ENCODE peak calls at places on chromosomes 5 and 9, in four cellular contexts. L is stomach, C is prostate gland, P is upper lobe of left lung. V is an unnamed sample.
A peak's percentile ranks its signal among the peaks of the same experiment; 100 is the strongest.

GRCh38 chr5:2691530-2691929 is 59.9 kb downstream of the IRX2 start:
- DNase-seq in L (no peak), C (no peak), P (no peak), V (no peak)

GRCh38 chr5:79235222-79235577 is 731 bp upstream of the JMY start:
- DNase-seq in L (no peak), C (no peak), P (no peak), V (no peak)

GRCh38 chr5:38258319-38259061 is at the start of gene EGFLAM:
- DNase-seq in L (no peak), C (no peak), P (peak; percentile 84), V (no peak)

GRCh38 chr5:125597338-125597737 is 825.9 kb upstream of the GRAMD2B start:
- DNase-seq in L (no peak), C (no peak), P (no peak), V (no peak)

GRCh38 chr5:9013147-9013546 is 532.7 kb downstream of the SEMA5A start:
- DNase-seq in L (no peak), C (no peak), P (no peak), V (no peak)

GRCh38 chr9:26949604-26950003 is 2.6 kb upstream of the PLAA start:
- DNase-seq in L (no peak), C (no peak), P (no peak), V (no peak)

GRCh38 chr5:51187953-51188591 is 195.2 kb upstream of the ISL1 start:
- DNase-seq in L (no peak), C (no peak), P (no peak), V (no peak)

GRCh38 chr9:113559834-113560620 is 96.5 kb downstream of the RGS3 start:
- DNase-seq in L (no peak), C (no peak), P (no peak), V (no peak)

GRCh38 chr5:28542968-28543367 is 1504.6 kb upstream of the CDH9 start:
- DNase-seq in L (no peak), C (no peak), P (no peak), V (no peak)

GRCh38 chr9:130432362-130432761 is 12.4 kb upstream of the ASS1 start:
- DNase-seq in L (no peak), C (no peak), P (no peak), V (no peak)

GRCh38 chr5:56314536-56314935 is 81.4 kb upstream of the ANKRD55 start:
- DNase-seq in L (no peak), C (no peak), P (no peak), V (no peak)

GRCh38 chr5:10201223-10201868 is 48.3 kb downstream of the ATPSCKMT start:
- DNase-seq in L (no peak), C (no peak), P (no peak), V (no peak)

GRCh38 chr9:35603506-35603985 is 1.5 kb upstream of the TESK1 start:
- DNase-seq in L (peak; percentile 56), C (peak; percentile 51), P (no peak), V (no peak)

GRCh38 chr9:127131871-127132270 is 9.4 kb upstream of the ANGPTL2 start:
- DNase-seq in L (peak; percentile 4), C (no peak), P (no peak), V (no peak)

GRCh38 chr9:88462191-88462590 is 72.8 kb upstream of the NXNL2 start:
- DNase-seq in L (no peak), C (no peak), P (no peak), V (no peak)

GRCh38 chr5:56259002-56259511 is 25.9 kb upstream of the ANKRD55 start:
- DNase-seq in L (no peak), C (no peak), P (no peak), V (no peak)

GRCh38 chr5:115816226-115817042 is at the start of gene CDO1:
- DNase-seq in L (no peak), C (no peak), P (peak; percentile 88), V (no peak)

GRCh38 chr9:19404278-19405075 is 4.3 kb upstream of the ACER2 start:
- DNase-seq in L (peak; percentile 53), C (peak; percentile 40), P (no peak), V (no peak)

GRCh38 chr5:127928053-127928452 is 155.5 kb upstream of the SLC12A2 start:
- DNase-seq in L (no peak), C (no peak), P (no peak), V (no peak)

GRCh38 chr5:139908749-139909148 is 113.1 kb downstream of the PSD2 start:
- DNase-seq in L (peak; percentile 13), C (peak; percentile 24), P (no peak), V (peak; percentile 87)

GRCh38 chr9:81801190-81801589 is 111.8 kb upstream of the TLE1 start:
- DNase-seq in L (no peak), C (no peak), P (no peak), V (no peak)

GRCh38 chr5:163369986-163370385 is 67.4 kb upstream of the CCNG1 start:
- DNase-seq in L (no peak), C (no peak), P (no peak), V (no peak)

GRCh38 chr5:78613151-78613533 is 35.4 kb downstream of the LHFPL2 start:
- DNase-seq in L (no peak), C (no peak), P (no peak), V (no peak)

GRCh38 chr9:6783753-6784152 is 26.0 kb downstream of the KDM4C start:
- DNase-seq in L (no peak), C (no peak), P (no peak), V (no peak)

GRCh38 chr5:16725575-16725974 is 108.8 kb upstream of the RETREG1 start:
- DNase-seq in L (no peak), C (no peak), P (no peak), V (no peak)

GRCh38 chr9:136544549-136545064 is 1.2 kb downstream of the NOTCH1 start:
- DNase-seq in L (peak; percentile 57), C (peak; percentile 71), P (peak; percentile 92), V (no peak)

GRCh38 chr5:10145922-10146321 is 103.8 kb downstream of the ATPSCKMT start:
- DNase-seq in L (no peak), C (no peak), P (no peak), V (no peak)

GRCh38 chr9:130852801-130853200 is 17.7 kb downstream of the ABL1 start:
- DNase-seq in L (no peak), C (no peak), P (no peak), V (no peak)

GRCh38 chr9:98977246-98977681 is 33.6 kb downstream of the COL15A1 start:
- DNase-seq in L (no peak), C (no peak), P (peak; percentile 65), V (no peak)

GRCh38 chr5:100872409-100873190 is 30.5 kb downstream of the ST8SIA4 start:
- DNase-seq in L (no peak), C (no peak), P (no peak), V (no peak)

GRCh38 chr5:52743970-52744369 is 43.7 kb upstream of the ITGA1 start:
- DNase-seq in L (no peak), C (no peak), P (no peak), V (no peak)

GRCh38 chr5:15627109-15627508 is 127.1 kb downstream of the FBXL7 start:
- DNase-seq in L (no peak), C (no peak), P (no peak), V (no peak)

GRCh38 chr5:169037478-169037877 is 263.5 kb downstream of the SLIT3 start:
- DNase-seq in L (no peak), C (no peak), P (no peak), V (no peak)

GRCh38 chr9:36566813-36567217 is 5.9 kb upstream of the MELK start:
- DNase-seq in L (peak; percentile 55), C (peak; percentile 66), P (no peak), V (no peak)

GRCh38 chr9:90998573-90998972 is 197.0 kb downstream of the SYK start:
- DNase-seq in L (no peak), C (no peak), P (no peak), V (no peak)

GRCh38 chr5:39376293-39376714 is 12.0 kb upstream of the C9 start:
- DNase-seq in L (no peak), C (peak; percentile 32), P (no peak), V (no peak)

DNA sequence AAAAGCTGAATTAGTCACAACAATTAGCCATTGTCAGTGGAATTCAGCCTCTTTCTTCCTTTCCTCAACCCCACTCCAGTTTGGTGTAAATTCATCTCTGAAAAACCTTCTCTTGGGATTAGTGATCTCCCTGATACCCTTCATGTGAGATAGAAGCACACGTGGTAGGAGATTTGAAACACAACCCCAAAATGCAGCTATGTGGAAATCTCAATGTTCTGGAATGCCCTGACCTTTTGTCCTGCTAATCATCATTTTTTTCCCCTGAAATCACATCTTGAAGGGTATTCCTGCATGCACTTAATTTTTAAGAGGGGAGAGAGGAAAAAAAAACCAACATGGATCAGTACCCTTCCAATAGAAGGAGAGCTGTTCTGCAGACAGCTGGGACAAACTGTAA is 612.6 kb downstream of the EBF1 start:
- DNase-seq in L (no peak), C (no peak), P (no peak), V (no peak)
- H3K4me1 ChIP-seq in L (peaks cover 21% of the 10 kb centered on the region), C (no peaks in the 10 kb centered on the region), P (peaks cover 6% of the 10 kb centered on the region), V (peaks cover 45% of the 10 kb centered on the region)

GRCh38 chr9:132309056-132309455 is 45.7 kb downstream of the SETX start:
- DNase-seq in L (no peak), C (peak; percentile 25), P (no peak), V (no peak)

GRCh38 chr9:132312873-132313272 is 41.9 kb downstream of the SETX start:
- DNase-seq in L (no peak), C (no peak), P (no peak), V (no peak)

GRCh38 chr9:132312426-132312825 is 42.4 kb downstream of the SETX start:
- DNase-seq in L (no peak), C (no peak), P (no peak), V (no peak)

GRCh38 chr9:132311978-132312377 is 42.8 kb downstream of the SETX start:
- DNase-seq in L (no peak), C (no peak), P (no peak), V (no peak)
- TF ChIP-seq POLR2A in L (no peak), C (no peak), P (no peak), V (no peak)

GRCh38 chr9:70587143-70587710 is 172.8 kb upstream of the KLF9 start:
- DNase-seq in L (no peak), C (no peak), P (no peak), V (peak; percentile 83)
- TF ChIP-seq POLR2AphosphoS5 in L (peak; percentile 17), C (peak; percentile 59), P (no peak), V (peak; percentile 78)

GRCh38 chr9:33165263-33166151 is 1.6 kb downstream of the B4GALT1 start:
- DNase-seq in L (peak; percentile 61), C (peak; percentile 43), P (no peak), V (peak; percentile 90)
- H3K4me1 ChIP-seq in L (peaks cover 69% of the 10 kb centered on the region), C (peaks cover 28% of the 10 kb centered on the region), P (peaks cover 58% of the 10 kb centered on the region), V (peaks cover 65% of the 10 kb centered on the region)

DNA sequence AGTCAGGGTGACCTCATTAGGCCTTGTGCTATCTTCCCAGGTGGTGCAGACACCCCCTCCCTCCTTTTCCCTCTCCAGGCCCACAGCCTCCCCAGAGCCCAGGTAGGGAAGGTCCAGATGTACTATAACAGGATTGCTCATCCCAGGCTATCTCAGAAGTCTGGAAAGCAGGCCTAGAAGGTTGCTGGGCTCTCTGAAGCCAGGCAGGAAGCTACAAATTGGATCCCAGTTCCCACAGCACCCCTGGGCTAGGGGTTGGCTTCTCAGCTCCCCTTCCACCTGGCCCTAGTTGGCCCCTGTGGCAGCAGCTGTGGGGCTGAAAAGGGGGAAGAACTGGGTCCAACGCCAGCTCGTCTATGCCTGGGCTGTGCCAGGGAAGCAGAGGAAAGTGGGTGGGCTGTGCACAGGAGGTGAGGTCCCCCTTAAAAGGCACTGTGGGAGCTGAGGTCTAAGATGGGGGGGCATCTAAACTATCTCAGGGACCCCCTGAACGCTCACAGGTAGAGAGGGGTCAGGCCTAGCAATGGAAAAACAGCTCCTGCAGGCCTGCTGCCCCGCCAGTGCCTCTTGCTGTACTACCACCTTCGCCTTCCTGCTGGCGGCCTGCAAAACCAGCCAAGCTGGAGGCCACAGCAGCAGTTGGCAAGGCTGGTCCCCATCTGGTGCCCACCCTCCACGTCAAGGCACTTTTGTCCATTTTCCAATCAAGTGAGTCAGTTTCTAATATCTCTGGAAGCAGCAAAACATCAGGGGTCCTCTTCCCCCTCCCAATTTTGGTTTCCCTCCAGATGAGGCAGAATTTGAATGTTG is 13.3 kb upstream of the PSMD5 start:
- DNase-seq in L (no peak), C (no peak), P (no peak), V (no peak)
- TF ChIP-seq POLR2A in L (no peak), C (no peak), P (no peak), V (no peak)